ENCODE peak calls at places on chromosomes 1 and 21, in four cellular contexts. S is HepG2, R is HEK293T, P is GM12878. C is an unnamed sample.

GRCh38 chr1:238281418-238281817 is 390.7 kb upstream of the ZP4 start:
- DNase-seq in R (no peak), P (no peak), S (no peak), C (no peak)

GRCh38 chr1:178718520-178718919 is 6.5 kb upstream of the RALGPS2 start:
- DNase-seq in S (no peak), P (no peak), R (no peak), C (no peak)

GRCh38 chr1:211741116-211741515 is 65.7 kb upstream of the NEK2 start:
- DNase-seq in P (no peak), S (no peak), R (no peak), C (no peak)

GRCh38 chr1:15400627-15401026 is 9.1 kb upstream of the EFHD2 start:
- DNase-seq in R (no peak), S (no peak), P (no peak), C (no peak)

GRCh38 chr21:26451014-26451740 is 121.9 kb downstream of the CYYR1 start:
- DNase-seq in R (no peak), S (no peak), P (no peak), C (no peak)

GRCh38 chr1:221271696-221272095 is 392.5 kb downstream of the HLX start:
- DNase-seq in R (no peak), S (no peak), P (no peak), C (no peak)

GRCh38 chr1:41802532-41803501 is 115.9 kb downstream of the HIVEP3 start:
- DNase-seq in S (no peak), P (peak), R (no peak), C (no peak)

GRCh38 chr1:65393345-65393744 is 27.1 kb upstream of the LEPR start:
- DNase-seq in R (no peak), S (no peak), P (peak), C (no peak)

GRCh38 chr1:159678924-159679323 is 35.5 kb downstream of the CRP start:
- DNase-seq in P (no peak), R (no peak), S (no peak), C (no peak)

GRCh38 chr1:58773406-58773840 is 10.4 kb downstream of the JUN start:
- DNase-seq in R (no peak), P (no peak), S (no peak), C (no peak)

GRCh38 chr1:84704872-84705426 is 14.7 kb upstream of the SSX2IP start:
- DNase-seq in S (no peak), P (no peak), R (no peak), C (no peak)

GRCh38 chr1:16252912-16253311 is 15.9 kb upstream of the CPLANE2 start:
- DNase-seq in R (no peak), S (no peak), P (no peak), C (no peak)

GRCh38 chr1:59238993-59239392 is 57.9 kb upstream of the FGGY start:
- DNase-seq in S (no peak), P (no peak), R (no peak), C (no peak)

GRCh38 chr1:232145768-232146167 is 484.2 kb downstream of the SIPA1L2 start:
- DNase-seq in P (no peak), R (no peak), S (no peak), C (no peak)

GRCh38 chr1:30353637-30354036 is 369.7 kb downstream of the MATN1 start:
- DNase-seq in S (no peak), R (peak), P (no peak), C (no peak)

GRCh38 chr1:161792740-161793139 is 26.6 kb downstream of the ATF6 start:
- DNase-seq in R (peak), S (peak), P (peak), C (peak)
- TF ChIP-seq TARDBP in R (no peak), S (no peak), P (no peak), C (no peak)

GRCh38 chr1:36096500-36097412 is 8.1 kb downstream of the ADPRS start:
- DNase-seq in P (no peak), S (peak), R (no peak), C (peak)
- TF ChIP-seq TARDBP in P (no peak), S (no peak), R (no peak), C (no peak)

GRCh38 chr1:27428316-27429028 is 36.0 kb downstream of the GPR3 start:
- DNase-seq in S (no peak), P (no peak), R (no peak), C (peak)

GRCh38 chr1:27429029-27429425 is 36.6 kb downstream of the GPR3 start:
- DNase-seq in R (no peak), P (no peak), S (no peak), C (no peak)

GRCh38 chr1:27427329-27427728 is 34.9 kb downstream of the GPR3 start:
- DNase-seq in R (no peak), S (no peak), P (no peak), C (no peak)

GRCh38 chr1:27427836-27428315 is 35.5 kb downstream of the GPR3 start:
- DNase-seq in P (no peak), S (peak), R (no peak), C (no peak)

DNA sequence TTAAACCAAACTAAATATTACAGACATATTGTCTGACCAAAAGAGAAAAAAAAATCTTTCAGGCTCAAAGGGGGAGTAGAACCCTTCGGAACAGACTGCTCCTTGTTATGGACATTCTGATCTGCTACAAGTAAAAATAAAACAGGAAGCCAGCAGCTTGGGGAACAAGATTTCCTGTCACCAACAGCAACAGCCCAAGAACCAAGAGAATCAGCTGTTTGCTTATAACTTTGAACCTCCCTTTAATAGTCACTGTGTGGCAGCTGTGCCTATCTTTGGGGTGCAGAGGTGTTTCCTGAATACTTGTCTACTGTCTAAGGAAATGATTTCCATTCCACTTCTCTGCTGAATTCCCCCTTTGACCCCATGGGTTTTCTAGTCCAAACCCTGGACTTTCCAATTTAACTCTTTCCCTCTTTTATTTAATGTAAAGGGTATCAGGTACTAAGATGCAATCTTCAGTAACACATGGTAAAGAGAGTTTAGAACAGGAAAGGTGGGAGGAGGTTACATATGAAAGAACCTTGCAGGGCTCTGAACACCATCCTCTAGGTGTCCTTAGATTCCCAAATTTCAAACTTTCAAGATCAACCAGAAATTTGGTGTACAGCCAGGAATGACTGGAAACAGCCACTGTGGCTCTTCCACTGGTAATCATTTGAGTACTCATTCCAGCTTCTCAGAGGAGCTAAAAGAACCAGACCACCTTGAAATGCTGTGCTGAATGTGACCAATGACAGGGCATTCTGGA is 38.7 kb downstream of the GPR3 start:
- DNase-seq in S (no peak), P (no peak), R (no peak), C (peak)
- TF ChIP-seq TARDBP in S (no peak), P (no peak), R (no peak), C (no peak)

DNA sequence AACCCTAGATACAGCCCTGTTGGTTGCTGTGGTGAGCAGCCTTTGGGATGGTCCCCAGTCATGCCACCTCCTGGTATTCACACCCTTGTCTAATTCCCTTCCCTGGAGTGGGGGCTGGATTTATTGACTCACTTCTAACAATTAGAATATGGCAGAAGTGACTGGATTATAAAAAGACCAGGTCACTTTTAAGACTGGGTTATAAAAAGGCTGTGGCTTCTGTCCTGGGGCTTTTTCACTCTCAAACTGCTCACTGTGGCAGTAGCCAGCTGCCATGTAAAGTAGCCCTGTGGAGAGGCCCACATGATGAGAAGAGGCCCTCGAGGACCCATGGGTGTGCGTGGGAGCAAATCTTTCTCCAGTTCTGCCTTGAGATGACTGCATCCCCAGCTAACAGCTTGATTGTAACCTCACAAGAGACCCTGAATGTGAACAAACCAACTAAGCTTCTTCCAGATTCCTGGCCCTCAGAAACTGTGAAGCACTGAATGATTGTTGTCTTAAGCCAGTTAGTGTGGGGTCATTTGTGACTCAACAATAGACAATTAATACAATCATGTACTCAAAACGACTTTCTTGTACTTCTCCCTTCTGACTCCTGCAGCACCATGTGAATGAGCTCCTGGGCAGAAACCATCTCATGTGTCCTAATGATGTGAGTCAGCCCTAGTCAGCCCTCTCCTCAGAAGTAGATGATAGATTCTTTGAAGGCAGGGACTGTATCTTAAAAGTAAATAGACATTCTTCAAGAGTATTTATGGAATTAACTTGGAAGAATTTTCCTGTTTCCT is 234.9 kb downstream of the TNR start:
- DNase-seq in P (no peak), S (no peak), R (no peak), C (no peak)
- TF ChIP-seq TARDBP in P (no peak), S (no peak), R (no peak), C (no peak)

GRCh38 chr1:154206212-154206611 is at the start of gene CFAP141:
- DNase-seq in S (no peak), P (no peak), R (no peak), C (no peak)
- TF ChIP-seq TARDBP in S (no peak), P (no peak), R (no peak), C (no peak)

DNA sequence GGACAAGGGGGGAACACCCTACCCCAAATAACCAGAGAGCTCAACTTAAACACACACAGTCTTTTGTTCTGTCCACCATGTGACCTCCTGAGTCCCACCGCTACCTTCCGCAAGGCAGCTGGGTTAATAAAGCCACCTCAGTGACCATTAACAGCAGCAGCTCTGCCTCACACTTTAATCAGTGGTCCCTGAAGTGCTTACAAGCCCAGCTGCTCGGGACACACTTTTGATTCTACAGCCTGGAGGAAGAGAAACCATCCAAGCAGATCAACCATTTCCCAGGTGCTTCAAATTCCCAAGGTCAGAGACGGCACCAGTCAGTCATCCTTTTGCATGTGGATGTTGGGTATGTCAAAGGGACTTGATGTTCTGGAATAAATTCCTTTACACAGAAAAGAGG is 70.1 kb downstream of the KCNJ15 start:
- DNase-seq in P (no peak), R (no peak), S (no peak), C (no peak)
- TF ChIP-seq TARDBP in P (no peak), R (no peak), S (no peak), C (no peak)

GRCh38 chr1:214582289-214582891 is 20.6 kb upstream of the CENPF start:
- DNase-seq in P (no peak), R (no peak), S (no peak), C (no peak)
- TF ChIP-seq TARDBP in P (no peak), R (no peak), S (no peak), C (no peak)

C was measured in K562.